ENCODE peak calls at places on chromosomes 5 and 9, in four cellular contexts. S, B, N and O are unnamed samples.

GRCh38 chr5:150488519-150489357 is 19.2 kb upstream of the NDST1 start:
- DNase-seq in N (peak; percentile 43), S (no peak), B (peak; percentile 80), O (no peak)

GRCh38 chr9:14179449-14179848 is 134.5 kb downstream of the NFIB start:
- DNase-seq in B (no peak), N (peak; percentile 85), S (no peak), O (no peak)

GRCh38 chr5:149528661-149529060 is 22.6 kb downstream of the CSNK1A1 start:
- DNase-seq in N (no peak), S (no peak), B (no peak), O (no peak)

GRCh38 chr5:138925090-138925635 is 50.0 kb upstream of the LRRTM2 start:
- DNase-seq in N (no peak), S (no peak), B (no peak), O (no peak)

GRCh38 chr5:147882586-147883313 is 4.2 kb downstream of the SCGB3A2 start:
- DNase-seq in N (no peak), B (no peak), S (no peak), O (no peak)

GRCh38 chr5:1311443-1312055 is 16.7 kb upstream of the TERT start:
- DNase-seq in S (no peak), N (no peak), B (no peak), O (no peak)

GRCh38 chr9:84997472-84997871 is 327.9 kb downstream of the NTRK2 start:
- DNase-seq in N (no peak), S (no peak), B (no peak), O (no peak)

GRCh38 chr5:3337812-3338541 is 257.7 kb upstream of the IRX1 start:
- DNase-seq in N (no peak), S (no peak), B (no peak), O (no peak)

GRCh38 chr5:96610747-96611146 is 51.4 kb upstream of the CAST start:
- DNase-seq in S (no peak), B (no peak), N (no peak), O (no peak)

GRCh38 chr5:1076406-1076805 is 35.5 kb downstream of the SLC12A7 start:
- DNase-seq in N (no peak), B (no peak), S (no peak), O (no peak)

GRCh38 chr5:26003966-26004365 is 1034.4 kb downstream of the CDH9 start:
- DNase-seq in S (no peak), N (no peak), B (no peak), O (no peak)

GRCh38 chr5:22889714-22890113 is 36.6 kb upstream of the CDH12 start:
- DNase-seq in B (no peak), S (no peak), N (no peak), O (no peak)

GRCh38 chr5:172773481-172774469 is 2.8 kb upstream of the DUSP1 start:
- DNase-seq in N (no peak), B (peak; percentile 81), S (no peak), O (no peak)

GRCh38 chr5:161442471-161442870 is 104.1 kb downstream of the GABRB2 start:
- DNase-seq in B (no peak), N (no peak), S (no peak), O (no peak)

GRCh38 chr5:138944527-138945322 is 69.6 kb upstream of the LRRTM2 start:
- DNase-seq in N (no peak), B (no peak), S (no peak), O (no peak)

GRCh38 chr5:147234098-147234824 is 565 bp upstream of the STK32A start:
- DNase-seq in S (no peak), N (no peak), B (no peak), O (no peak)

GRCh38 chr5:123810253-123810652 is 298.3 kb downstream of the CSNK1G3 start:
- DNase-seq in B (no peak), N (peak; percentile 58), S (no peak), O (no peak)

GRCh38 chr9:83698976-83699585 is 8.7 kb downstream of the UBQLN1 start:
- DNase-seq in N (no peak), B (no peak), S (no peak), O (no peak)

GRCh38 chr5:110150199-110150598 is 460.5 kb downstream of the MAN2A1 start:
- DNase-seq in B (no peak), S (no peak), N (no peak), O (no peak)

GRCh38 chr5:106414342-106414741 is 1256.4 kb downstream of the EFNA5 start:
- DNase-seq in S (no peak), N (no peak), B (no peak), O (no peak)

GRCh38 chr5:159182691-159183090 is 26.7 kb downstream of the RNF145 start:
- DNase-seq in S (no peak), N (no peak), B (no peak), O (no peak)

GRCh38 chr9:95004452-95005275 is 278.2 kb downstream of the AOPEP start:
- DNase-seq in B (peak; percentile 75), N (no peak), S (no peak), O (no peak)

GRCh38 chr5:88787856-88788255 is 95.1 kb downstream of the MEF2C start:
- DNase-seq in B (no peak), N (no peak), S (no peak), O (no peak)

DNA sequence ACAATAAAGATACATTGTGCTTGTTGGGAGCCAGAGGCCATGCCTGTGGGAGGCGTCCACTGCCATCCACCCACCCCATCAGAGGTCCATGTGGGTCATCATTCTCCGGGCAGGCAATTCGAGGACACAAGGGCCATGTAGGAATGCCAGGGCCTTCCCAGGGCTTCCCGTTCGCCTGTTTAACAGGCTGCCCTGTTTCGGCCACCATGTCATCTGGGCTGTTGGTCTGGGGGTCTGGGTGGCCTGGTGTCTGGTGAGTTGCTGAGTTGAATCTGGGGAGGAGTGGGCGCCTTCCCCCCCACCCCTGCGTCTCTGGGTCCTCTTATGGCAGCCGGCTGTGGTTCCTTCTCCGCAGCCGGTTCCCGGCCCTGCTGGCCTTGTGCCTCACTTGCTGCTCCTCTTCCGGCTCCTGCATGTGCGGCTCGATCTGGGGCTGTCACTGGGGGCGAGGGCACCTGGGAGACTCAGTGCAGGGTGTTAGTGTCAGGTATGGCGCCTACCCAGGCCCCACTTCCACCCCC is 117.4 kb downstream of the WNK2 start:
- DNase-seq in S (no peak), N (no peak), B (no peak), O (no peak)
- TF ChIP-seq CTCF in S (no peak), N (no peak), B (no peak), O (no peak)

DNA sequence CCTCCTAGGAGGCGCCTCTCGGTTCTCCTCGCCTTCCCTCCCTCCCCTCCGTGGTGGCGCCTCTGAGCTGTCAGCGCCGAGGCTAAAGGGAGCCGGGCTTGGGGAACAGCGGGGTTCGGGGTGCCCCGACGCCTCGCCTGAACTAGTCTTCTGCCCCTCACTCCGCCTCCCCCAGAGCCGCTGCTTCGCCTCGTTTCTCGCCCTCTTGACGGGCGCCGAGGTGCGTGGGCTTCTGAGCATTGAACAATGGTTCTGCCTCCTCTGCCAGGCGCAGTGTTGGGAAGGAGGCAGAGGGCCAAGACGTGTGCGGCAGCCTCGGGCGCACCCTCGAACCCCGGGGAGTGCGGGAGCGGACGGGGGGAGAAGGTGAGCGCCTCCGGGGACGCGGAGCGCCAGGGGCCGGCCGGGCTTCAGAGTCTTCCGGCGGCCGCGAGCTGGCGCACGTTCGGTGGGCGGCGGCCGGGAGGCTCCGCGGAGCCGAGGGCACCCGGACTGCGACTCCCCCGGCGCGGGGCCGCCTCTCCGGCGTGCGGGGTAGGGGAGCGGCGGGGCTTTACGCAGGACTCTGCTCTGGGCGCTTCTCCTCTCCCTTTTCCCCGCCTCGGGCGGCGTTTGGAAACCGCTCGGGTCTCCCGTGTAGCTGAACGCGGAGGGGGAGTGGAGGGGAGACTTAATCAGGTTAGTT is 916 bp downstream of the VLDLR start:
- DNase-seq in B (peak; percentile 39), N (no peak), S (no peak), O (no peak)
- TF ChIP-seq CTCF in B (no peak), N (no peak), S (no peak), O (no peak)

DNA sequence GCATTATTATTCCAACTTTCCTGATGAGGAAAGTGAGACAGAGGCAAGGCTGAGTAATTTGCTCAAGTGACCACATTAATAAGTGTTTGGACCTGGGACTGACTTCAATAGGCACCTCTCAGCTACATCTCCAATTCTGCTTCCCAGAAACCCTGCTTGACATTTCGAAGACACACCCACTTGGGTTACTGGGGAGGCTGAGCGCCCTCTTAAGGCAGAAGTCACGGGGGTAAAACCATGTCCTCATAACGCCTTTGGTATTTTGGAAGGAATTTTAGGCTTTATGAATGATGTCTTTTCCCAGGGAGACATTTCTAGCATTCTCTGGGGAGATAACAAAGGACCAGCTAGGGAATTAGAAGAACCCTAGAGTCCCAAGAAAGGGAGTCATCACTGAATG is 53.3 kb downstream of the TRPC7 start:
- DNase-seq in S (no peak), B (no peak), N (no peak), O (no peak)
- TF ChIP-seq CTCF in S (no peak), B (no peak), N (no peak), O (no peak)

GRCh38 chr5:130198927-130199326 is 294.7 kb downstream of the CHSY3 start:
- DNase-seq in B (peak; percentile 7), N (no peak), S (no peak), O (peak; percentile 3)
- TF ChIP-seq CTCF in B (no peak), N (peak; percentile 22), S (peak; percentile 42), O (peak; percentile 27)

GRCh38 chr5:127030259-127031146 is at the start of gene MARCHF3:
- DNase-seq in B (peak; percentile 97), N (peak; percentile 87), S (peak; percentile 87), O (peak; percentile 78)
- TF ChIP-seq CTCF in B (peak; percentile 34), N (peak; percentile 16), S (peak; percentile 8), O (no peak)

DNA sequence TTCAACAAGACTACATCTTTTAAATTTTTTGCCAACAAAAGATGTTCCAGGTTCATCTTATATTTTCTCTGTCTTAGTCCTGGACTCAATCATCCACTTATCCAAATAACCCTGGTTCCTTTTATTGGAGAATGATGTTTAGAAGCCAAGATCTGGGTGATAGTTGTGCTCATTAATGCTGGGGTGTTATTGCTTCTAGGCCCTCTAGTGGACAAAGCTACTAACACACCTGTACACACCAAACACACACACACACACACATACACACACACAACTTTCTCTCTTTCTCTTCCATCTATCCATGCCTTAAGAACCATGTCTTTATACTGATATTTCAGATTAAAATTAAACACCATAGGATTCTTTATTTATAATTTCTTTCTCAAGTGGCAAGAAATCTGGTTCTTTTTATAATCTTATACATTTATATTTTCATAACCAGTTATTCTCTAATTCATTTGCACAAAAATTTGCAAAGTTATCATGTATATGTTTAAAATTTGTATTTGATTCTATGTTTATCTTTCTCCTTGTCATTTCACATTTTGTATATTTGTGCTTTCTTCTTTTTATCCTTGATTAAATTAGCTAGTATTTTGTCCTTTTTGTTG is 179.1 kb upstream of the SMIM23 start:
- DNase-seq in S (no peak), N (no peak), B (no peak), O (no peak)
- TF ChIP-seq CTCF in S (peak; percentile 39), N (peak; percentile 69), B (no peak), O (peak; percentile 75)